ENCODE peak calls at places on chromosome 6, in nine cellular contexts. F is H9; R is lower lobe of right lung; Y is PC-3; K is CD4-positive, alpha-beta memory T cell; W is prostate gland; V is GM23338; P is cardiac muscle cell; L is PC-9. D is an unnamed sample.

GRCh38 chr6:134217110-134217509 is 100.8 kb downstream of the SGK1 start:
- DNase-seq in F (no peak), R (no peak), Y (no peak), K (no peak), W (no peak), V (no peak), P (no peak), L (no peak), D (peak; percentile 87)

GRCh38 chr6:29815118-29815750 is 12.4 kb upstream of the HLA-G start:
- DNase-seq in F (no peak), R (no peak), Y (no peak), K (no peak), W (no peak), V (no peak), P (no peak), L (no peak), D (no peak)

GRCh38 chr6:104969108-104969507 is 12.2 kb downstream of the LIN28B start:
- DNase-seq in F (no peak), R (no peak), Y (no peak), K (no peak), W (no peak), V (peak; percentile 80), P (no peak), L (no peak), D (no peak)

GRCh38 chr6:117389227-117390057 is 36.3 kb downstream of the ROS1 start:
- DNase-seq in F (no peak), R (no peak), Y (peak; percentile 89), K (no peak), W (no peak), V (no peak), P (peak; percentile 6), L (peak; percentile 88), D (no peak)

GRCh38 chr6:122364084-122364483 is 35.4 kb upstream of the HSF2 start:
- DNase-seq in F (no peak), R (no peak), Y (no peak), K (no peak), W (no peak), V (no peak), P (no peak), L (no peak), D (no peak)

GRCh38 chr6:168161371-168161750 is 82.3 kb upstream of the FRMD1 start:
- DNase-seq in F (peak; percentile 12), R (no peak), Y (no peak), K (no peak), W (no peak), V (no peak), P (no peak), L (no peak), D (no peak)

GRCh38 chr6:158009935-158010585 is 28.4 kb downstream of the SYNJ2 start:
- DNase-seq in F (no peak), R (peak; percentile 30), Y (no peak), K (no peak), W (no peak), V (no peak), P (no peak), L (no peak), D (no peak)

GRCh38 chr6:154520280-154520679 is 9.8 kb upstream of the CNKSR3 start:
- DNase-seq in F (no peak), R (no peak), Y (no peak), K (no peak), W (no peak), V (no peak), P (no peak), L (no peak), D (no peak)

GRCh38 chr6:87241304-87241703 is 81.1 kb upstream of the SMIM8 start:
- DNase-seq in F (peak; percentile 39), R (no peak), Y (no peak), K (no peak), W (no peak), V (peak; percentile 29), P (no peak), L (no peak), D (no peak)

GRCh38 chr6:57063847-57064246 is 17.4 kb downstream of the KIAA1586 start:
- DNase-seq in F (no peak), R (no peak), Y (no peak), K (no peak), W (no peak), V (no peak), P (no peak), L (no peak), D (no peak)

GRCh38 chr6:38459291-38459690 is 180.4 kb downstream of the BTBD9 start:
- DNase-seq in F (no peak), R (no peak), Y (no peak), K (no peak), W (no peak), V (no peak), P (peak; percentile 22), L (no peak), D (no peak)

GRCh38 chr6:36822506-36823269 is 16.6 kb downstream of the CPNE5 start:
- DNase-seq in F (no peak), R (no peak), Y (no peak), K (no peak), W (no peak), V (no peak), P (peak; percentile 42), L (no peak), D (peak; percentile 47)

DNA sequence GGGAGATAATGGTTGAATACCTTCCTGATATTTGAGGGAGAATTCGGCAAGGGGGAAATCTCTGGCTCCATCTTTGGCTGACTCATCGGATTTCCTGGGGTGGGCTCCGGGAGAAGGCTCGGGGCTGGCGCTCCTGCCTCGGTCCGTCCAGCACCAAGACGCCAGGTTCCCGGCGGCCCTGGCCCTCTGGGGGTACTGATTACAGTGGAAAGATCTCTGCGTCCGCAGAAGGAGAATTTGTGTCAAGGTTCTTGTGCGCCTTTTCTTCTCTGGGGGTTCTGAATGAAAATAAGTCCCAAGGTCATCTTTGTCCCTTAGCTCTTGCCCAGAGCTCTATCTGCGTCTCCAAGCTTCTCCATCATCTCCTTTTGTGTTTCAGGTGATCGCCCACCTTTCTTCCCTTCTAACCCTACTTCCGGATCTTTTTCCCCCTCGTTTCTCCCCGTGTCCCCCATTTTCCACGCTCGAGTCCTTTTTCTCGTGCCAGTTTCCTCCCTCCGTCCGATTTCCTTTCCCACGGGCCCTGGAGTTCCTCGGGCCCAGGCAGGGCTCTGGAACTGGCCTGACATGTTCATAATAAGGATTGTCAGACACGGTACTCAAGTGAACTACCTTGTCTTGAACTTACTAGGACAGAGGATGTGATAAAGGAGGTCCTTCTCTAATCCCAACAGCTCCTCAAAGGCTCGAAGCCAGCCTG is 11.6 kb downstream of the NRN1 start:
- DNase-seq in F (peak; percentile 30), R (no peak), Y (no peak), K (no peak), W (no peak), V (no peak), P (no peak), L (no peak), D (peak; percentile 31)
- H3K27ac ChIP-seq in F (no peak overlapping the region), R (no peak overlapping the region), Y (no peak overlapping the region), K (no peak overlapping the region), W (no peak overlapping the region), V (no peak overlapping the region), P (no peak overlapping the region), L (no peak overlapping the region), D (no peak overlapping the region)

GRCh38 chr6:116229287-116229913 is 24.5 kb downstream of the TSPYL4 start:
- DNase-seq in F (peak; percentile 97), R (no peak), Y (no peak), K (no peak), W (no peak), V (peak; percentile 99), P (peak; percentile 96), L (no peak), D (peak; percentile 71)
- H3K27ac ChIP-seq in F (no peak overlapping the region), R (no peak overlapping the region), Y (no peak overlapping the region), K (no peak overlapping the region), W (no peak overlapping the region), V (peak overlapping the region; percentile 45), P (no peak overlapping the region), L (no peak overlapping the region), D (no peak overlapping the region)

GRCh38 chr6:136282906-136283305 is 6.7 kb downstream of the BCLAF1 start:
- DNase-seq in F (no peak), R (no peak), Y (no peak), K (no peak), W (no peak), V (no peak), P (no peak), L (no peak), D (no peak)

GRCh38 chr6:136284909-136285308 is 4.7 kb downstream of the BCLAF1 start:
- DNase-seq in F (no peak), R (no peak), Y (peak; percentile 30), K (no peak), W (no peak), V (peak; percentile 15), P (peak; percentile 50), L (no peak), D (peak; percentile 88)

GRCh38 chr6:136280032-136280609 is 9.5 kb downstream of the BCLAF1 start:
- DNase-seq in F (no peak), R (no peak), Y (no peak), K (no peak), W (no peak), V (no peak), P (no peak), L (no peak), D (no peak)
- H3K27ac ChIP-seq in F (no peak overlapping the region), R (no peak overlapping the region), Y (no peak overlapping the region), K (no peak overlapping the region), W (no peak overlapping the region), V (no peak overlapping the region), P (peak overlapping the region; percentile 50), L (no peak overlapping the region), D (no peak overlapping the region)

GRCh38 chr6:6753301-6753700 is 164.8 kb downstream of the LY86 start:
- DNase-seq in F (no peak), R (no peak), Y (no peak), K (no peak), W (no peak), V (no peak), P (no peak), L (no peak), D (no peak)

GRCh38 chr6:6760054-6760453 is 171.5 kb downstream of the LY86 start:
- DNase-seq in F (no peak), R (no peak), Y (no peak), K (no peak), W (no peak), V (no peak), P (no peak), L (no peak), D (no peak)

GRCh38 chr6:6764764-6765434 is 176.4 kb downstream of the LY86 start:
- DNase-seq in F (no peak), R (no peak), Y (no peak), K (no peak), W (no peak), V (no peak), P (no peak), L (no peak), D (no peak)

GRCh38 chr6:6758546-6758914 is 170.0 kb downstream of the LY86 start:
- DNase-seq in F (no peak), R (no peak), Y (no peak), K (no peak), W (no peak), V (no peak), P (no peak), L (no peak), D (no peak)

DNA sequence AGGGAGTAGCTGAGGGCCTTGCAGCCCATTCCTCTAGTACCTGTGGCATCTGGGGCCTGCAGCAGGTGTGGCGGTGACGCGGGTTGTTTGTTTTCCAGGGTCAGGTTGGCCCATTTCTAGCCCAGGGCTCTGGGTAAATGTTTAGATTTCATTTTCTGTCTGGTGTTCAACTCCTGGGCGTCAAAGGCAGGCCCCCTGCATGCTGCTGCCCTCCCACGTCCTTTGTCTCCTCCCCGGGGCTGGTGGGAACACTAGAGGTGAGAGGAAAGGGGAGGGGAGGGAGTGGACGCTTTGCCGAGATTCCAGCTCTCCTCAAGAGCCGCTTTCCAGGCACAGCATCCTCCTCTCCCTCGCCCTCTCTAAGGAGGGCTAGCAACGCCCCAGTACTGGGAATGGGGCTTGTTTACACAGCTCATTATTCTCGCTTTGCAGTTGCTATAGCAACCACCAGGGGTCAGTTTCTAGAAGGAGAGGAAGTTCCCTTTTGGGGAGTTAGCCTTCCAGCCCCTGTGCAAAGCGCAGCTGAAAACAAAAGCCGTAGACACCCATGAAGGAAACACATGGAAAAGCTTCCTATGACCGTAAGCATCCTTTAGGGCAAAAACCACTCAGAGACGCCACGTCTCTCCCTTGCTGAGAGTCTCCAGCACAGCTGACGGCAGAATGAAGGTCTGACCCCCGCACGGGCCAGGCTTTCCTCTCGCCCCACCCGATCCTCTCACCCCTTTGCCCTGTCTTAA is 170.6 kb downstream of the LY86 start:
- DNase-seq in F (peak; percentile 82), R (no peak), Y (peak; percentile 61), K (no peak), W (no peak), V (peak; percentile 96), P (peak; percentile 84), L (no peak), D (peak; percentile 92)
- H3K27ac ChIP-seq in F (no peak overlapping the region), R (peak overlapping the region; percentile 54), Y (no peak overlapping the region), K (no peak overlapping the region), W (no peak overlapping the region), V (peak overlapping the region; percentile 81), P (no peak overlapping the region), L (no peak overlapping the region), D (no peak overlapping the region)

D was measured in osteoblast.